ENCODE peak calls at places on chromosomes 4 and X, in eight cellular contexts. O, C, U, A, D, I, Z and J are unnamed samples. For H3K4me1, the result is how much of the 10 kb centered on the place peaks cover.

GRCh38 chrX:120517936-120518335 is 42.8 kb downstream of the CUL4B start:
- DNase-seq in O (no peak), C (no peak), U (no peak), A (no peak), D (no peak), I (no peak), Z (no peak), J (no peak)

GRCh38 chr4:173530326-173531062 is 465 bp upstream of the HAND2 start:
- DNase-seq in O (no peak), C (no peak), U (peak), A (no peak), D (no peak), I (peak), Z (no peak), J (no peak)

GRCh38 chrX:79270401-79270800 is 96.7 kb downstream of the ITM2A start:
- DNase-seq in O (no peak), C (peak), U (no peak), A (peak), D (peak), I (peak), Z (no peak), J (no peak)

GRCh38 chr4:8015512-8015911 is 75.9 kb upstream of the AFAP1 start:
- DNase-seq in O (no peak), C (no peak), U (no peak), A (no peak), D (peak), I (no peak), Z (no peak), J (no peak)

GRCh38 chr4:2085496-2085901 is 26.4 kb downstream of the NAT8L start:
- DNase-seq in O (no peak), C (peak), U (peak), A (peak), D (no peak), I (peak), Z (peak), J (peak)

GRCh38 chrX:155070663-155070974 is 317 bp downstream of the CMC4 start:
- DNase-seq in O (no peak), C (no peak), U (no peak), A (no peak), D (no peak), I (no peak), Z (no peak), J (no peak)

GRCh38 chr4:166293551-166293950 is 420.5 kb downstream of the TLL1 start:
- DNase-seq in O (no peak), C (no peak), U (no peak), A (no peak), D (no peak), I (no peak), Z (no peak), J (no peak)

GRCh38 chrX:21398424-21398823 is 24.2 kb downstream of the CNKSR2 start:
- DNase-seq in O (no peak), C (no peak), U (no peak), A (no peak), D (no peak), I (no peak), Z (no peak), J (no peak)

GRCh38 chr4:152301381-152301780 is 234.5 kb downstream of the FBXW7 start:
- DNase-seq in O (no peak), C (no peak), U (no peak), A (no peak), D (no peak), I (no peak), Z (no peak), J (no peak)

GRCh38 chr4:4413806-4414205 is 26.9 kb downstream of the NSG1 start:
- DNase-seq in O (no peak), C (peak), U (peak), A (no peak), D (no peak), I (no peak), Z (no peak), J (no peak)

GRCh38 chr4:24770111-24770584 is 25.2 kb upstream of the SOD3 start:
- DNase-seq in O (no peak), C (no peak), U (no peak), A (no peak), D (no peak), I (peak), Z (no peak), J (no peak)

GRCh38 chrX:34560180-34560579 is 96.9 kb downstream of the TMEM47 start:
- DNase-seq in O (no peak), C (no peak), U (no peak), A (no peak), D (no peak), I (peak), Z (no peak), J (no peak)
- H3K4me1 ChIP-seq in O (under half), C (under half), U (under half), A (under half), D (under half), I (under half), Z (under half), J (under half)

GRCh38 chrX:46710927-46711623 is 47.8 kb downstream of the SLC9A7 start:
- DNase-seq in O (no peak), C (no peak), U (no peak), A (no peak), D (no peak), I (no peak), Z (no peak), J (no peak)
- H3K27ac ChIP-seq in O (no peak), C (no peak), U (no peak), A (no peak), D (no peak), I (no peak), Z (no peak), J (no peak)

GRCh38 chrX:2708016-2708415 is 16.9 kb downstream of the CD99 start:
- DNase-seq in O (no peak), C (peak), U (no peak), A (no peak), D (no peak), I (peak), Z (no peak), J (no peak)
- TF ChIP-seq CTCF in O (peak), C (no peak), U (no peak), A (no peak), D (no peak), I (peak), Z (no peak), J (no peak)

DNA sequence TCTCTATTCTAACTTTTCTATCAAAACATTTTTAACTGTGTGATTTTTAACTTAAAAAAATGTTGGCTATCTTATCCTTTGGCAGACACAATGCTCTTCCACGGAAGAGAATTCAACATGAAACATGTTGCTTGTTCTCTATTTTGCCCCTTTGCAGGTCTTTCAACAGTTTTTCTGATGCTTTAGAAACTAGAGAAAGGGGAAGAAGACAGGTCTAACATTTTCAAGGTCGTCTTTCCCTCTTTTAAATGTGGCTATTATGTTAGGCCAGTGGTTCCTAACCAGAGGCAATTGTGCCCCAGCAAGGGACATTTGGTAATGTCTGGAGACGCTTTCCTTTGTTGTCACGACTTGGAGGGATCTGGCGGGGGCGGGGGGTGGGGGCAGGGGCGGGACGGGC is 95.0 kb downstream of the SH3KBP1 start:
- DNase-seq in O (no peak), C (no peak), U (no peak), A (no peak), D (no peak), I (no peak), Z (no peak), J (no peak)
- H3K4me1 ChIP-seq in O (under half), C (under half), U (under half), A (under half), D (under half), I (under half), Z (under half), J (under half)

GRCh38 chr4:145912391-145912790 is 26.2 kb downstream of the ZNF827 start:
- DNase-seq in O (no peak), C (no peak), U (no peak), A (no peak), D (no peak), I (no peak), Z (no peak), J (no peak)

GRCh38 chr4:145907827-145908226 is 30.8 kb downstream of the ZNF827 start:
- DNase-seq in O (no peak), C (no peak), U (no peak), A (no peak), D (no peak), I (no peak), Z (no peak), J (no peak)

GRCh38 chr4:145907363-145907762 is 31.3 kb downstream of the ZNF827 start:
- DNase-seq in O (peak), C (no peak), U (no peak), A (no peak), D (peak), I (no peak), Z (no peak), J (no peak)

GRCh38 chr4:145909331-145909730 is 29.3 kb downstream of the ZNF827 start:
- DNase-seq in O (no peak), C (peak), U (peak), A (no peak), D (peak), I (peak), Z (peak), J (peak)

GRCh38 chr4:145909773-145910172 is 28.9 kb downstream of the ZNF827 start:
- DNase-seq in O (no peak), C (no peak), U (no peak), A (no peak), D (peak), I (peak), Z (no peak), J (no peak)
- H3K27ac ChIP-seq in O (no peak), C (no peak), U (no peak), A (no peak), D (peak), I (no peak), Z (peak), J (peak)

DNA sequence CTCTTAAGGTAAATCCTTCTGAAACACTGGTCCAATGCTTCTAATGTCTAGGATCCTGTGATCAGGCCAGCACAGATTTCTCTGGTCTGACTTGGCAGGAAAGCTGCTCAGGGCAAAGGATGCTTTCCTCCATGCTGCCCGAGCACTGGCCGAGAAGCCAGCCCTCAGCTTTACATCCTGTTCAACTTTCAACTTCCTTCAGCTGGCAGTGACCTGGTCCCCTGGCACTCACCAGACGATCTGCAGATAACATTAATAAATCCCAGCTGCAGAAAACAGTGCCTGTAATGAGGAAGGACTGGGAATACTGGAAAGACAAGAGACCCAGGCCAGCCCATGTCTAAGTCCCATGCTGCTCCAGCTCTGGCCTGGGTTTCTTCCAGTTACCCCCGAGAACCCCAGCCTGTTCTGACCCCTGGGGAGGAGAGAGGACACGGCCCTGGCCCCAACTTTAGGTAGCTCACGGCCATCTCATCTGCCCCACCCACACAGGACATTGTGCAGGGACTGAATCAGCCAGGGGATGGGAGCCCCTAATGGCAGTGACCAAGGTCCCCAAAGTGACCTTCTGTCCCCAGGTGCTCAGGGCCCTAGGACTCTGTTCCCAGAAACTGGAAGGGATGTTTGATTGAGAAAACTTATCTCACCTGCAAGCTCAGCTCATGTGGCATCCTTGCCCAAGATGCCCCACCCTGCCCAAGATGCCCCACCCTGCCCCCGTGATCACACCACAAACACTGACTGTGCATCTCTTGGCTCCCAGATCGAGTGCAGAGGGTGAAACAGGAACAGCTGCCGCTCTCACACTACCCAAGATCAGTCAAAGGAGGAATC is 28.0 kb downstream of the JAKMIP1 start:
- DNase-seq in O (no peak), C (no peak), U (no peak), A (no peak), D (no peak), I (no peak), Z (no peak), J (no peak)
- TF ChIP-seq CTCF in O (no peak), C (no peak), U (no peak), A (no peak), D (no peak), I (no peak), Z (no peak), J (no peak)